ENCODE peak calls at places on chromosome 19, in ten cellular contexts. K is AG04450, H is mesothelial cell of epicardium, D is Caco-2, A is GM13977, B is lung, Z is upper lobe of right lung, O is B cell, F is tibial nerve, Q is esophagus squamous epithelium. L is an unnamed sample.
A peak's percentile ranks its signal among the peaks of the same experiment; 100 is the strongest.

GRCh38 chr19:46466536-46467199 is 4.7 kb downstream of the PNMA8A start:
- DNase-seq in F (no peak), D (no peak), Z (peak; percentile 26), K (peak; percentile 80), H (no peak), A (peak; percentile 74), O (no peak), B (no peak), Q (no peak), L (no peak)

GRCh38 chr19:14916848-14917247 is 24.4 kb upstream of the OR7C2 start:
- DNase-seq in H (no peak), K (no peak), A (no peak), F (no peak), B (no peak), Q (no peak), D (no peak), Z (no peak), O (peak; percentile 6), L (no peak)

GRCh38 chr19:30063184-30064020 is 121.4 kb downstream of the URI1 start:
- DNase-seq in H (no peak), Z (no peak), O (no peak), B (no peak), A (no peak), Q (no peak), K (no peak), D (no peak), F (no peak), L (no peak)

GRCh38 chr19:55993492-55993891 is 6.9 kb downstream of the NLRP5 start:
- DNase-seq in D (no peak), O (no peak), K (no peak), H (no peak), A (no peak), B (no peak), F (no peak), Z (no peak), Q (no peak), L (no peak)

GRCh38 chr19:2887391-2887914 is 13.3 kb upstream of the ZNF57 start:
- DNase-seq in Z (no peak), F (no peak), A (peak; percentile 81), D (no peak), Q (no peak), O (peak; percentile 60), K (peak; percentile 27), B (no peak), H (no peak), L (peak; percentile 67)

GRCh38 chr19:9958451-9958850 is 22.1 kb upstream of the OLFM2 start:
- DNase-seq in H (no peak), F (no peak), D (no peak), O (no peak), Z (no peak), A (no peak), K (peak; percentile 69), B (no peak), Q (no peak), L (no peak)

GRCh38 chr19:50492303-50493052 is 15.8 kb upstream of the GARIN5A start:
- DNase-seq in O (peak; percentile 46), A (no peak), Q (no peak), K (no peak), F (no peak), B (no peak), D (no peak), H (no peak), Z (peak; percentile 56), L (no peak)

GRCh38 chr19:10885241-10886169 is 14.2 kb downstream of the CARM1 start:
- DNase-seq in Q (no peak), Z (no peak), B (no peak), D (no peak), H (no peak), O (no peak), K (no peak), A (no peak), F (no peak), L (no peak)

GRCh38 chr19:40709817-40710216 is 6.9 kb downstream of the COQ8B start:
- DNase-seq in Z (no peak), K (no peak), B (no peak), H (no peak), F (no peak), D (no peak), Q (no peak), O (no peak), A (no peak), L (no peak)

GRCh38 chr19:50258918-50259372 is 55.5 kb downstream of the MYH14 start:
- DNase-seq in F (no peak), K (no peak), A (peak; percentile 60), H (no peak), Z (no peak), D (no peak), Q (no peak), O (no peak), B (no peak), L (no peak)

GRCh38 chr19:40282209-40282580 is 3.0 kb downstream of the AKT2 start:
- DNase-seq in F (no peak), H (no peak), O (no peak), Q (no peak), B (no peak), D (no peak), K (no peak), Z (no peak), A (no peak), L (no peak)

GRCh38 chr19:31666126-31666525 is 316.9 kb upstream of the TSHZ3 start:
- DNase-seq in D (no peak), A (no peak), O (no peak), F (no peak), K (no peak), Q (no peak), H (no peak), Z (no peak), B (no peak), L (no peak)

GRCh38 chr19:57812201-57812600 is 2.5 kb downstream of the ZNF552 start:
- DNase-seq in D (no peak), H (no peak), Z (no peak), Q (no peak), K (no peak), F (no peak), B (no peak), O (no peak), A (peak; percentile 62), L (no peak)

GRCh38 chr19:2014081-2014693 is 1.3 kb downstream of the BTBD2 start:
- DNase-seq in B (no peak), K (no peak), Q (no peak), O (no peak), Z (no peak), F (no peak), A (no peak), H (no peak), D (no peak), L (no peak)

GRCh38 chr19:56840452-56841193 is at the start of the genes PEG3 and ZIM2:
- DNase-seq in O (no peak), Z (no peak), H (no peak), A (no peak), D (no peak), B (no peak), Q (no peak), K (no peak), F (no peak), L (peak; percentile 37)

GRCh38 chr19:46844067-46844489 is 6.6 kb downstream of the AP2S1 start:
- DNase-seq in O (no peak), Q (no peak), A (no peak), B (no peak), K (no peak), Z (no peak), F (no peak), D (peak; percentile 79), H (no peak), L (no peak)

GRCh38 chr19:1871140-1871597 is 7.8 kb upstream of the KLF16 start:
- DNase-seq in F (no peak), D (no peak), Q (no peak), B (no peak), Z (no peak), K (no peak), A (no peak), O (no peak), H (no peak), L (no peak)

GRCh38 chr19:39194832-39195542 is 1.8 kb upstream of the NCCRP1 start:
- DNase-seq in Q (no peak), A (no peak), O (no peak), D (no peak), Z (no peak), K (no peak), B (no peak), F (no peak), H (no peak), L (no peak)

GRCh38 chr19:7917292-7918061 is 2.7 kb upstream of the SNAPC2 start:
- DNase-seq in Z (peak; percentile 80), A (peak; percentile 83), D (peak; percentile 73), O (peak; percentile 79), H (peak; percentile 38), K (no peak), B (no peak), Q (no peak), F (no peak), L (no peak)
- TF ChIP-seq CTCF in Z (peak; percentile 64), A (peak; percentile 72), D (peak; percentile 72), O (peak; percentile 75), H (no peak), K (peak; percentile 68), B (no peak), Q (peak; percentile 47), F (peak; percentile 14), L (peak; percentile 1)

DNA sequence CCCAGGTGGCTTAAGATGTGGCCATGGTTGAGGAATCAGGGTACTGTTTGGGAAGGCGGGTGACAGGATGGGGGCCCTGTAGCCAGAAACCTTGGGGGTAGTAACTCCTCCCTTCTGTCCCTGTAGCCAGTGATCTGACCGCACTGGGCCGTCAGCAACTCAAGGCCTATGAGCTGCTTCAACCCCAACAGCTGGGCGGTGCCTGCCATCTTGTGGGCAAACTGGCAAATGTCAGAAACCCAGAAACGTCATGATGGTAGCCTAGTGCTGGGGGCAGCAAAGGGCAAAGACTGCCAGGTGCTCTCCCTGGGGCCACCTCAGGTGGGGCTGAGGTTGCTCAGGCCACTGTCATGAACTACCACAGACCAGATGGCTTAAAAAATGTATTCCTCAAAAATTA is 3.5 kb downstream of the COPE start:
- DNase-seq in K (no peak), A (no peak), B (no peak), H (no peak), D (peak; percentile 51), Q (no peak), Z (no peak), F (no peak), O (peak; percentile 53), L (no peak)
- TF ChIP-seq CTCF in K (peak; percentile 33), A (peak; percentile 34), B (peak; percentile 0), H (no peak), D (peak; percentile 33), Q (peak; percentile 48), Z (peak; percentile 33), F (peak; percentile 26), O (peak; percentile 38), L (peak; percentile 54)

GRCh38 chr19:13036366-13036976 is 41.2 kb downstream of the NFIX start:
- DNase-seq in D (peak; percentile 66), Z (peak; percentile 79), B (peak; percentile 67), O (no peak), Q (no peak), K (no peak), A (no peak), F (no peak), H (no peak), L (no peak)
- TF ChIP-seq CTCF in D (peak; percentile 52), Z (peak; percentile 17), B (no peak), O (no peak), Q (peak; percentile 29), K (no peak), A (no peak), F (no peak), H (no peak), L (peak; percentile 14)

DNA sequence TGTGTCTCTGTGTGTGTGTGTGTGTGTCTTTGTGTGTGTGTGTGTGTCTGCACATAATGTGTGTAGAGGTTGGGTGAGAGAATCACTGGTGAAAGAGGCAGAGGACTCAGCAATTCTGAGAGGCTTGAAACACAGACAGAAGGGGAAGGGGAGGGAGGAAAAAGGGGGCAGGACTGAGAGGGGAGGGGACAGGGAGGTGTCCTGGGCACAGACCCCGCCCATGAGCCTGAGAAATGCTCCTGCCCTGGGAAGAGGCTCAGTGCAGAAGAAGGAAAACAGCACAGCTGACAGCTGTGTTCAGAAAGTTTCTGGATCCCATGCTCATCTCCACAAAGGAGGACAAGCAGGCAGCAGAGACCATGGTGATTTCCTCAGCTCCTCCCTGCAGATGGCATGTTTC is 59.1 kb upstream of the CEACAM8 start:
- DNase-seq in Q (no peak), K (no peak), A (no peak), B (no peak), O (no peak), F (no peak), H (no peak), D (no peak), Z (no peak), L (no peak)
- TF ChIP-seq CTCF in Q (no peak), K (no peak), A (no peak), B (no peak), O (no peak), F (no peak), H (no peak), D (no peak), Z (no peak), L (no peak)